ENCODE peak calls at places on chromosomes 16 and 17, in five cellular contexts. L, T, K, A and C are unnamed samples.

GRCh38 chr16:49092704-49093103 is 188.9 kb downstream of the CBLN1 start:
- DNase-seq in K (no peak), T (no peak), A (no peak), L (no peak), C (no peak)

GRCh38 chr17:42179911-42180410 is 981 bp downstream of the KCNH4 start:
- DNase-seq in L (no peak), A (peak), K (peak), T (no peak), C (peak)

GRCh38 chr16:16086653-16087446 is 136.4 kb downstream of the ABCC6 start:
- DNase-seq in T (no peak), K (no peak), A (no peak), L (no peak), C (no peak)

GRCh38 chr17:39759204-39759603 is 21.5 kb downstream of the GRB7 start:
- DNase-seq in L (no peak), A (no peak), K (no peak), T (no peak), C (no peak)

GRCh38 chr17:77615672-77616242 is 342.7 kb upstream of the TNRC6C start:
- DNase-seq in A (no peak), T (no peak), K (no peak), L (no peak), C (no peak)

GRCh38 chr16:10994571-10994970 is 50.2 kb downstream of the CLEC16A start:
- DNase-seq in A (no peak), K (no peak), T (no peak), L (no peak), C (no peak)

GRCh38 chr17:37813753-37814152 is 68.9 kb upstream of the HNF1B start:
- DNase-seq in L (peak), T (no peak), K (no peak), A (no peak), C (no peak)

GRCh38 chr17:56319531-56319930 is 166.3 kb downstream of the ANKFN1 start:
- DNase-seq in T (no peak), K (peak), L (peak), A (peak), C (peak)

GRCh38 chr17:836154-836553 is 54.0 kb downstream of the MRM3 start:
- DNase-seq in T (no peak), A (no peak), K (no peak), L (no peak), C (no peak)

GRCh38 chr16:49492090-49492801 is 118.6 kb downstream of the C16orf78 start:
- DNase-seq in L (no peak), K (peak), A (no peak), T (no peak), C (no peak)

GRCh38 chr16:30783280-30784109 is 3.5 kb downstream of the ZNF629 start:
- DNase-seq in A (no peak), L (no peak), K (no peak), T (no peak), C (no peak)

GRCh38 chr16:919658-920631 is 50.8 kb downstream of the LMF1 start:
- DNase-seq in A (no peak), T (no peak), K (no peak), L (no peak), C (no peak)

GRCh38 chr17:66934040-66934439 is 30.5 kb upstream of the CACNG4 start:
- DNase-seq in K (no peak), A (no peak), T (no peak), L (no peak), C (no peak)

GRCh38 chr16:49492896-49493620 is 119.5 kb downstream of the C16orf78 start:
- DNase-seq in K (no peak), T (no peak), L (no peak), A (no peak), C (no peak)

GRCh38 chr16:78576941-78577340 is 477.5 kb downstream of the WWOX start:
- DNase-seq in L (no peak), K (peak), A (no peak), T (no peak), C (no peak)

GRCh38 chr17:38451840-38452529 is 23.7 kb downstream of the ARHGAP23 start:
- DNase-seq in K (peak), A (no peak), T (no peak), L (peak), C (no peak)

GRCh38 chr16:85176541-85177447 is 64.5 kb upstream of the CIBAR2 start:
- DNase-seq in T (no peak), K (peak), L (no peak), A (no peak), C (no peak)

GRCh38 chr16:49608801-49609200 is 235.2 kb downstream of the C16orf78 start:
- DNase-seq in K (no peak), A (no peak), L (no peak), T (no peak), C (no peak)

GRCh38 chr17:81162491-81162890 is 2.8 kb upstream of the PVALEF start:
- DNase-seq in L (no peak), K (no peak), T (no peak), A (no peak), C (no peak)